ENCODE peak calls at places on chromosomes 11 and 22, in seven cellular contexts. C is GM19239; K is anterior cingulate cortex; M is AG09309; A is effector CD8-positive, alpha-beta T cell; Z is stimulated activated CD4-positive, alpha-beta T cell treated with anti-CD3 and anti-CD28 coated beads, Interleukin-15, amount 100 ng/mL, for 24 hours; Y is activated CD8-positive, alpha-beta T cell treated with anti-CD3 and anti-CD28 coated beads, Interleukin-2, amount 10 ng/mL, durations not matched to agents 7 days and 5 days. N is an unnamed sample.

GRCh38 chr11:114044042-114044871 is 15.3 kb upstream of the ZBTB16 start:
- DNase-seq in C (no peak), K (no peak), M (no peak), A (no peak), Z (no peak), Y (no peak), N (no peak)

GRCh38 chr11:76445122-76446084 is 585 bp downstream of the EMSY start:
- DNase-seq in C (peak; percentile 14), K (peak; percentile 58), M (peak; percentile 25), A (peak; percentile 28), Z (peak; percentile 83), Y (peak; percentile 63), N (peak; percentile 77)

GRCh38 chr11:132430352-132431091 is 1060.1 kb downstream of the NTM start:
- DNase-seq in C (no peak), K (no peak), M (no peak), A (no peak), Z (no peak), Y (no peak), N (no peak)

GRCh38 chr22:49894321-49895072 is 23.7 kb downstream of the ALG12 start:
- DNase-seq in C (no peak), K (no peak), M (no peak), A (no peak), Z (no peak), Y (no peak), N (no peak)

GRCh38 chr11:1336836-1337646 is 27.6 kb upstream of the TOLLIP start:
- DNase-seq in C (no peak), K (peak; percentile 36), M (no peak), A (peak; percentile 39), Z (peak; percentile 45), Y (peak; percentile 36), N (no peak)

GRCh38 chr11:26719289-26719688 is 2.6 kb downstream of the SLC5A12 start:
- DNase-seq in C (no peak), K (no peak), M (no peak), A (no peak), Z (no peak), Y (no peak), N (no peak)

GRCh38 chr11:10926801-10927200 is 68.9 kb upstream of the ZBED5 start:
- DNase-seq in C (no peak), K (no peak), M (no peak), A (no peak), Z (no peak), Y (no peak), N (no peak)

GRCh38 chr22:43272301-43272700 is 70.9 kb downstream of the SCUBE1 start:
- DNase-seq in C (no peak), K (no peak), M (no peak), A (no peak), Z (no peak), Y (no peak), N (no peak)

GRCh38 chr22:27564806-27565205 is 236.8 kb downstream of the MN1 start:
- DNase-seq in C (no peak), K (no peak), M (no peak), A (no peak), Z (no peak), Y (no peak), N (no peak)

GRCh38 chr11:67099841-67100324 is 19.2 kb upstream of the KDM2A start:
- DNase-seq in C (no peak), K (no peak), M (no peak), A (no peak), Z (no peak), Y (peak; percentile 31), N (no peak)

GRCh38 chr11:91100432-91100831 is 877.6 kb upstream of the CHORDC1 start:
- DNase-seq in C (no peak), K (no peak), M (no peak), A (no peak), Z (no peak), Y (no peak), N (no peak)

GRCh38 chr11:129930306-129930705 is 34.9 kb upstream of the NFRKB start:
- DNase-seq in C (no peak), K (no peak), M (no peak), A (no peak), Z (no peak), Y (no peak), N (no peak)

GRCh38 chr11:32266611-32267010 is 168.7 kb downstream of the WT1 start:
- DNase-seq in C (no peak), K (no peak), M (no peak), A (no peak), Z (no peak), Y (no peak), N (no peak)

GRCh38 chr11:94793822-94794221 is 25.7 kb downstream of the AMOTL1 start:
- DNase-seq in C (no peak), K (no peak), M (no peak), A (no peak), Z (no peak), Y (no peak), N (no peak)

GRCh38 chr22:30390974-30391691 is 3.9 kb upstream of the RNF215 start:
- DNase-seq in C (peak; percentile 76), K (peak; percentile 64), M (peak; percentile 31), A (peak; percentile 70), Z (peak; percentile 87), Y (peak; percentile 85), N (peak; percentile 23)

GRCh38 chr11:13928566-13929251 is 33.8 kb upstream of the SPON1 start:
- DNase-seq in C (no peak), K (no peak), M (peak; percentile 20), A (no peak), Z (no peak), Y (no peak), N (no peak)

N was measured in dorsolateral prefrontal cortex.